ENCODE peak calls at places on chromosomes 2 and 18, in ten cellular contexts. Z, T, D, R, O, C, L, J, A and I are unnamed samples.

GRCh38 chr2:143205106-143205764 is 76.0 kb downstream of the ARHGAP15 start:
- DNase-seq in Z (peak), T (no peak), D (no peak), R (no peak), O (no peak), C (no peak), L (peak), J (peak), A (no peak), I (peak)

GRCh38 chr2:217966399-217967068 is 36.3 kb downstream of the TNS1 start:
- DNase-seq in Z (peak), T (no peak), D (no peak), R (no peak), O (no peak), C (no peak), L (no peak), J (no peak), A (no peak), I (no peak)

GRCh38 chr18:11739893-11740292 is 50.8 kb downstream of the GNAL start:
- DNase-seq in Z (no peak), T (no peak), D (no peak), R (no peak), O (no peak), C (no peak), L (no peak), J (no peak), A (no peak), I (no peak)

GRCh38 chr2:237427807-237428506 is 14.0 kb upstream of the COL6A3 start:
- DNase-seq in Z (no peak), T (no peak), D (no peak), R (no peak), O (no peak), C (no peak), L (no peak), J (no peak), A (no peak), I (no peak)

GRCh38 chr2:192090878-192091277 is 103.9 kb downstream of the TMEFF2 start:
- DNase-seq in Z (no peak), T (no peak), D (no peak), R (no peak), O (no peak), C (no peak), L (no peak), J (no peak), A (no peak), I (no peak)

GRCh38 chr2:56030062-56030461 is 106.5 kb upstream of the EFEMP1 start:
- DNase-seq in Z (no peak), T (no peak), D (no peak), R (no peak), O (no peak), C (no peak), L (no peak), J (no peak), A (no peak), I (no peak)

GRCh38 chr18:34659579-34660517 is 50.2 kb upstream of the DTNA start:
- DNase-seq in Z (peak), T (peak), D (no peak), R (peak), O (peak), C (peak), L (peak), J (peak), A (peak), I (peak)

GRCh38 chr2:224278531-224278930 is 123.4 kb downstream of the FAM124B start:
- DNase-seq in Z (peak), T (no peak), D (no peak), R (no peak), O (no peak), C (no peak), L (no peak), J (no peak), A (no peak), I (no peak)

GRCh38 chr2:69797836-69798465 is 31.5 kb upstream of the GMCL1 start:
- DNase-seq in Z (no peak), T (no peak), D (no peak), R (no peak), O (no peak), C (no peak), L (no peak), J (peak), A (no peak), I (peak)

GRCh38 chr2:120873958-120874357 is 138.3 kb downstream of the GLI2 start:
- DNase-seq in Z (no peak), T (peak), D (no peak), R (no peak), O (no peak), C (no peak), L (no peak), J (no peak), A (no peak), I (no peak)

GRCh38 chr2:162177301-162177700 is 25.3 kb upstream of the GCG start:
- DNase-seq in Z (no peak), T (no peak), D (no peak), R (no peak), O (no peak), C (no peak), L (no peak), J (no peak), A (no peak), I (no peak)

GRCh38 chr18:14122099-14122498 is 10.1 kb downstream of the ZNF519 start:
- DNase-seq in Z (no peak), T (no peak), D (no peak), R (no peak), O (no peak), C (no peak), L (no peak), J (no peak), A (no peak), I (no peak)

DNA sequence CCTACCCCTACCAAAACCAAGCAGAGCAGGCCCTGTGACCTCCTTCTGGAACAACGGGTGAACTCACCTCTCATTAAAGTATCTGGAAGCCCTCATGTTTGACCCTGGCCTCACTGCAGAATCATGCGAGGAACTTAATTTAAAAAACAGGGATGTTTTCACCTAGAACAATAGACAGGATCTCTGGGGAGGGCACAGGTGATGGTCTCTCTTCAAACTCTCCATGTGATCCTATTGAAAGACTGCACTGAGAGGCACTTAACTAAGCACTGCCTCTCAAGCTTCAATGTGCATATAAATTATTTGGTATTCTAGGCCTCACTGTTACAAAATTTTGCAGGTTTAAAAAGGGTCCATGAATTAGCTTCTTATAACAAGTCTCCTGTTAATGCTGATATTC is 7.5 kb downstream of the ZNF519 start:
- DNase-seq in Z (no peak), T (no peak), D (no peak), R (no peak), O (no peak), C (no peak), L (no peak), J (no peak), A (no peak), I (no peak)
- H3K27ac ChIP-seq in Z (no peak), T (no peak), D (no peak), R (no peak), O (no peak), C (no peak), L (no peak), J (no peak), A (no peak), I (no peak)

DNA sequence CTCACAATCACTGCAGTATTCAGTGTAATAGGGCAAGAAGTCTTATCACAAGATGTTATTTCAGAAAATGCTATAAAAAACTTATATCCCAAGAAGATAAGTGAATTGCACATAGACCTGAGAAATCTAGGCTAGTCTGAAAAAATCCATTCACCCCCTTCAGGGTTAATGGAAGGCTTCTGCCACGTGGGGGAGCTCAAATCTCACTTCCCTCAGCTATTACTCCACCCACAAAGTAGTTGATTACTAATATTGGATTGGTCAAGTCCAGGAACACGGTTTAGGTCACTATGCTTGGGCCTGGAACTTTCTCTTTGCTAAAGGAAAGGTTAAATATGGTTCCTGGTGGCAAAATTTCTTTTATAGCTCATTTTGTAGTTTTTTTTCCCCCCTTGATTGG is 51.2 kb upstream of the ADAM23 start:
- DNase-seq in Z (peak), T (no peak), D (peak), R (no peak), O (no peak), C (no peak), L (peak), J (peak), A (peak), I (peak)
- TF ChIP-seq CTCF in Z (peak), T (peak), D (peak), R (peak), O (no peak), C (no peak), L (peak), J (peak), A (peak), I (peak)

GRCh38 chr2:133952420-133952819 is 301.5 kb upstream of the MGAT5 start:
- DNase-seq in Z (no peak), T (no peak), D (no peak), R (no peak), O (no peak), C (no peak), L (no peak), J (no peak), A (no peak), I (no peak)

GRCh38 chr2:133951209-133951608 is 302.7 kb upstream of the MGAT5 start:
- DNase-seq in Z (no peak), T (no peak), D (no peak), R (no peak), O (no peak), C (no peak), L (no peak), J (no peak), A (no peak), I (no peak)

GRCh38 chr2:133949595-133949994 is 304.3 kb upstream of the MGAT5 start:
- DNase-seq in Z (no peak), T (no peak), D (no peak), R (no peak), O (no peak), C (no peak), L (no peak), J (no peak), A (no peak), I (no peak)

GRCh38 chr2:133952896-133953295 is 301.0 kb upstream of the MGAT5 start:
- DNase-seq in Z (no peak), T (no peak), D (no peak), R (no peak), O (no peak), C (no peak), L (no peak), J (no peak), A (no peak), I (no peak)

GRCh38 chr2:133948610-133949290 is 305.1 kb upstream of the MGAT5 start:
- DNase-seq in Z (no peak), T (no peak), D (no peak), R (no peak), O (no peak), C (no peak), L (no peak), J (no peak), A (no peak), I (no peak)
- H3K27ac ChIP-seq in Z (no peak), T (no peak), D (no peak), R (no peak), O (no peak), C (no peak), L (no peak), J (no peak), A (no peak), I (no peak)

DNA sequence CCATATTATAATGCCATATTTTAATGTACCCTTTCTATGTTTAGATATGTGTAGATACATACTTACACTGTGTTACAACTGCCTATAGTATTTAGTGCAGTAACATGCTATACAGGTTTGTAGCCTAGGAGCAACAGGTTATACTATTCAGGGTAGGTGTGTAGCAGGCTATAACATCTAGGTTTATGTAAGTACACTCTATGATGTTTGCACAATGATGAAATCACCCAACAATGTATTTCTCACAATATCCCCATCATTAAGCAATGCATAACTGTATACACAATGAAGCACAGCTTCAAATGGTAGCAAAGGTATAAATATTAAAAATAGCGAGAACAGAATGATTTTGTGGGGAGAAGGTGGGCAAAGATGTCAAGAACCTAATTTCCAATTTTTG is 117.8 kb downstream of the DYM start:
- DNase-seq in Z (peak), T (no peak), D (no peak), R (no peak), O (no peak), C (no peak), L (no peak), J (peak), A (no peak), I (no peak)
- TF ChIP-seq CTCF in Z (no peak), T (no peak), D (no peak), R (no peak), O (no peak), C (no peak), L (no peak), J (no peak), A (no peak), I (no peak)

GRCh38 chr2:16653083-16653375 is 12.6 kb downstream of the CYRIA start:
- DNase-seq in Z (no peak), T (peak), D (no peak), R (no peak), O (no peak), C (peak), L (no peak), J (no peak), A (no peak), I (peak)

GRCh38 chr2:16650287-16651249 is 15.1 kb downstream of the CYRIA start:
- DNase-seq in Z (peak), T (no peak), D (no peak), R (no peak), O (no peak), C (no peak), L (no peak), J (no peak), A (no peak), I (peak)

GRCh38 chr2:16647992-16648617 is 17.5 kb downstream of the CYRIA start:
- DNase-seq in Z (no peak), T (no peak), D (no peak), R (no peak), O (no peak), C (no peak), L (no peak), J (no peak), A (no peak), I (no peak)

GRCh38 chr2:16652296-16653082 is 13.1 kb downstream of the CYRIA start:
- DNase-seq in Z (peak), T (no peak), D (no peak), R (peak), O (peak), C (peak), L (no peak), J (no peak), A (no peak), I (no peak)

GRCh38 chr2:16649353-16650286 is 16.0 kb downstream of the CYRIA start:
- DNase-seq in Z (no peak), T (no peak), D (no peak), R (no peak), O (no peak), C (no peak), L (no peak), J (no peak), A (no peak), I (no peak)
- H3K27ac ChIP-seq in Z (peak), T (peak), D (no peak), R (no peak), O (no peak), C (no peak), L (no peak), J (no peak), A (no peak), I (no peak)

GRCh38 chr2:43169987-43170732 is 56.2 kb downstream of the ZFP36L2 start:
- DNase-seq in Z (no peak), T (peak), D (peak), R (peak), O (peak), C (no peak), L (no peak), J (no peak), A (no peak), I (no peak)
- TF ChIP-seq CTCF in Z (peak), T (peak), D (peak), R (peak), O (no peak), C (no peak), L (peak), J (peak), A (peak), I (no peak)